ENCODE peak calls at places on chromosome 5, in ten cellular contexts. One of them, this sample, is unnamed.

GRCh38 chr5:151523335-151523734 is 67.8 kb downstream of the FAT2 start:
- DNase-seq in ELR: peak
- DNase-seq in right cardiac atrium: no peak
- DNase-seq in K562: peak
- DNase-seq in MV-4-11: peak
- DNase-seq in activated CD8-positive, alpha-beta T cell treated with anti-CD3 and anti-CD28 coated beads, Interleukin-2, amount 10 ng/mL, durations not matched to agents 7 days and 5 days: peak
- DNase-seq in activated T-cell treated with anti-CD3 and anti-CD28 coated beads for 24 hours: peak
- DNase-seq in WERI-Rb-1: peak
- DNase-seq in endodermal cell: peak
- DNase-seq in ELF-1: peak
- DNase-seq in this sample: peak

GRCh38 chr5:142317173-142317572 is 7.6 kb downstream of the SPRY4 start:
- DNase-seq in ELR: no peak
- DNase-seq in right cardiac atrium: no peak
- DNase-seq in K562: no peak
- DNase-seq in MV-4-11: no peak
- DNase-seq in activated CD8-positive, alpha-beta T cell treated with anti-CD3 and anti-CD28 coated beads, Interleukin-2, amount 10 ng/mL, durations not matched to agents 7 days and 5 days: no peak
- DNase-seq in activated T-cell treated with anti-CD3 and anti-CD28 coated beads for 24 hours: no peak
- DNase-seq in WERI-Rb-1: no peak
- DNase-seq in endodermal cell: no peak
- DNase-seq in ELF-1: no peak
- DNase-seq in this sample: no peak

GRCh38 chr5:149747141-149747832 is 17.2 kb downstream of the PPARGC1B start:
- DNase-seq in ELR: no peak
- DNase-seq in right cardiac atrium: peak
- DNase-seq in K562: no peak
- DNase-seq in MV-4-11: no peak
- DNase-seq in activated CD8-positive, alpha-beta T cell treated with anti-CD3 and anti-CD28 coated beads, Interleukin-2, amount 10 ng/mL, durations not matched to agents 7 days and 5 days: no peak
- DNase-seq in activated T-cell treated with anti-CD3 and anti-CD28 coated beads for 24 hours: no peak
- DNase-seq in WERI-Rb-1: no peak
- DNase-seq in endodermal cell: peak
- DNase-seq in ELF-1: peak
- DNase-seq in this sample: no peak

GRCh38 chr5:171397599-171397998 is 9.9 kb downstream of the NPM1 start:
- DNase-seq in ELR: no peak
- DNase-seq in right cardiac atrium: no peak
- DNase-seq in K562: no peak
- DNase-seq in MV-4-11: no peak
- DNase-seq in activated CD8-positive, alpha-beta T cell treated with anti-CD3 and anti-CD28 coated beads, Interleukin-2, amount 10 ng/mL, durations not matched to agents 7 days and 5 days: no peak
- DNase-seq in activated T-cell treated with anti-CD3 and anti-CD28 coated beads for 24 hours: no peak
- DNase-seq in WERI-Rb-1: no peak
- DNase-seq in endodermal cell: peak
- DNase-seq in ELF-1: no peak
- DNase-seq in this sample: no peak

GRCh38 chr5:111453747-111454146 is 58.6 kb downstream of the STARD4 start:
- DNase-seq in ELR: peak
- DNase-seq in right cardiac atrium: no peak
- DNase-seq in K562: no peak
- DNase-seq in MV-4-11: no peak
- DNase-seq in activated CD8-positive, alpha-beta T cell treated with anti-CD3 and anti-CD28 coated beads, Interleukin-2, amount 10 ng/mL, durations not matched to agents 7 days and 5 days: no peak
- DNase-seq in activated T-cell treated with anti-CD3 and anti-CD28 coated beads for 24 hours: no peak
- DNase-seq in WERI-Rb-1: peak
- DNase-seq in endodermal cell: no peak
- DNase-seq in ELF-1: no peak
- DNase-seq in this sample: no peak

GRCh38 chr5:33439905-33440481 is 772 bp upstream of the TARS1 start:
- DNase-seq in ELR: no peak
- DNase-seq in right cardiac atrium: no peak
- DNase-seq in K562: no peak
- DNase-seq in MV-4-11: no peak
- DNase-seq in activated CD8-positive, alpha-beta T cell treated with anti-CD3 and anti-CD28 coated beads, Interleukin-2, amount 10 ng/mL, durations not matched to agents 7 days and 5 days: no peak
- DNase-seq in activated T-cell treated with anti-CD3 and anti-CD28 coated beads for 24 hours: no peak
- DNase-seq in WERI-Rb-1: no peak
- DNase-seq in endodermal cell: no peak
- DNase-seq in ELF-1: no peak
- DNase-seq in this sample: no peak

GRCh38 chr5:36417221-36417620 is 115.5 kb upstream of the RANBP3L start:
- DNase-seq in ELR: peak
- DNase-seq in right cardiac atrium: no peak
- DNase-seq in K562: no peak
- DNase-seq in MV-4-11: no peak
- DNase-seq in activated CD8-positive, alpha-beta T cell treated with anti-CD3 and anti-CD28 coated beads, Interleukin-2, amount 10 ng/mL, durations not matched to agents 7 days and 5 days: no peak
- DNase-seq in activated T-cell treated with anti-CD3 and anti-CD28 coated beads for 24 hours: no peak
- DNase-seq in WERI-Rb-1: no peak
- DNase-seq in endodermal cell: peak
- DNase-seq in ELF-1: no peak
- DNase-seq in this sample: no peak

GRCh38 chr5:119527346-119527745 is 75.0 kb downstream of the HSD17B4 start:
- DNase-seq in ELR: peak
- DNase-seq in right cardiac atrium: no peak
- DNase-seq in K562: no peak
- DNase-seq in MV-4-11: no peak
- DNase-seq in activated CD8-positive, alpha-beta T cell treated with anti-CD3 and anti-CD28 coated beads, Interleukin-2, amount 10 ng/mL, durations not matched to agents 7 days and 5 days: no peak
- DNase-seq in activated T-cell treated with anti-CD3 and anti-CD28 coated beads for 24 hours: no peak
- DNase-seq in WERI-Rb-1: no peak
- DNase-seq in endodermal cell: no peak
- DNase-seq in ELF-1: no peak
- DNase-seq in this sample: no peak

GRCh38 chr5:59798862-59799667 is 94.5 kb downstream of the PDE4D start:
- DNase-seq in ELR: peak
- DNase-seq in right cardiac atrium: peak
- DNase-seq in K562: no peak
- DNase-seq in MV-4-11: no peak
- DNase-seq in activated CD8-positive, alpha-beta T cell treated with anti-CD3 and anti-CD28 coated beads, Interleukin-2, amount 10 ng/mL, durations not matched to agents 7 days and 5 days: peak
- DNase-seq in activated T-cell treated with anti-CD3 and anti-CD28 coated beads for 24 hours: no peak
- DNase-seq in WERI-Rb-1: no peak
- DNase-seq in endodermal cell: no peak
- DNase-seq in ELF-1: no peak
- DNase-seq in this sample: no peak

GRCh38 chr5:1229822-1230221 is 4.6 kb downstream of the SLC6A18 start:
- DNase-seq in ELR: no peak
- DNase-seq in right cardiac atrium: no peak
- DNase-seq in K562: no peak
- DNase-seq in MV-4-11: no peak
- DNase-seq in activated CD8-positive, alpha-beta T cell treated with anti-CD3 and anti-CD28 coated beads, Interleukin-2, amount 10 ng/mL, durations not matched to agents 7 days and 5 days: no peak
- DNase-seq in activated T-cell treated with anti-CD3 and anti-CD28 coated beads for 24 hours: no peak
- DNase-seq in WERI-Rb-1: no peak
- DNase-seq in endodermal cell: no peak
- DNase-seq in ELF-1: no peak
- DNase-seq in this sample: no peak

GRCh38 chr5:1393571-1394501 is 48.9 kb upstream of the CLPTM1L start:
- DNase-seq in ELR: no peak
- DNase-seq in right cardiac atrium: no peak
- DNase-seq in K562: no peak
- DNase-seq in MV-4-11: no peak
- DNase-seq in activated CD8-positive, alpha-beta T cell treated with anti-CD3 and anti-CD28 coated beads, Interleukin-2, amount 10 ng/mL, durations not matched to agents 7 days and 5 days: no peak
- DNase-seq in activated T-cell treated with anti-CD3 and anti-CD28 coated beads for 24 hours: no peak
- DNase-seq in WERI-Rb-1: no peak
- DNase-seq in endodermal cell: no peak
- DNase-seq in ELF-1: no peak
- DNase-seq in this sample: no peak

This sample was measured in KBM-7.